ENCODE peak calls at places on chromosomes 3 and 15, in five cellular contexts. One of them, this sample, is unnamed.

GRCh38 chr3:17233398-17233800 is 348.6 kb downstream of the PLCL2 start:
- DNase-seq in caudate nucleus: no peak
- DNase-seq in CD4-positive, alpha-beta memory T cell: peak
- DNase-seq in NCI-H748 treated with DMSO at 0.1 percent for 48 hours: peak
- DNase-seq in HTR-8/SVneo: peak
- DNase-seq in this sample: no peak

GRCh38 chr3:140006331-140006730 is 71.3 kb downstream of the CLSTN2 start:
- DNase-seq in HTR-8/SVneo: no peak
- DNase-seq in CD4-positive, alpha-beta memory T cell: no peak
- DNase-seq in NCI-H748 treated with DMSO at 0.1 percent for 48 hours: no peak
- DNase-seq in caudate nucleus: no peak
- DNase-seq in this sample: no peak

GRCh38 chr3:102174832-102175374 is 259.9 kb upstream of the ZPLD1 start:
- DNase-seq in CD4-positive, alpha-beta memory T cell: no peak
- DNase-seq in HTR-8/SVneo: no peak
- DNase-seq in caudate nucleus: no peak
- DNase-seq in NCI-H748 treated with DMSO at 0.1 percent for 48 hours: no peak
- DNase-seq in this sample: no peak

GRCh38 chr3:13546667-13547171 is 2.2 kb upstream of the FBLN2 start:
- DNase-seq in CD4-positive, alpha-beta memory T cell: no peak
- DNase-seq in caudate nucleus: no peak
- DNase-seq in HTR-8/SVneo: peak
- DNase-seq in NCI-H748 treated with DMSO at 0.1 percent for 48 hours: no peak
- DNase-seq in this sample: peak

GRCh38 chr3:173690542-173690941 is 293.0 kb downstream of the NLGN1 start:
- DNase-seq in HTR-8/SVneo: no peak
- DNase-seq in NCI-H748 treated with DMSO at 0.1 percent for 48 hours: no peak
- DNase-seq in CD4-positive, alpha-beta memory T cell: no peak
- DNase-seq in caudate nucleus: no peak
- DNase-seq in this sample: no peak

GRCh38 chr3:107668963-107669362 is 146.2 kb downstream of the BBX start:
- DNase-seq in NCI-H748 treated with DMSO at 0.1 percent for 48 hours: no peak
- DNase-seq in CD4-positive, alpha-beta memory T cell: no peak
- DNase-seq in HTR-8/SVneo: no peak
- DNase-seq in caudate nucleus: no peak
- DNase-seq in this sample: no peak

GRCh38 chr3:177824190-177824786 is 627.0 kb upstream of the TBL1XR1 start:
- DNase-seq in caudate nucleus: no peak
- DNase-seq in CD4-positive, alpha-beta memory T cell: no peak
- DNase-seq in NCI-H748 treated with DMSO at 0.1 percent for 48 hours: no peak
- DNase-seq in HTR-8/SVneo: no peak
- DNase-seq in this sample: peak

GRCh38 chr15:97747342-97747741 is 213.2 kb upstream of the ARRDC4 start:
- DNase-seq in NCI-H748 treated with DMSO at 0.1 percent for 48 hours: no peak
- DNase-seq in caudate nucleus: no peak
- DNase-seq in CD4-positive, alpha-beta memory T cell: no peak
- DNase-seq in HTR-8/SVneo: no peak
- DNase-seq in this sample: no peak

GRCh38 chr3:170226426-170226960 is 4.3 kb downstream of the PRKCI start:
- DNase-seq in caudate nucleus: no peak
- DNase-seq in CD4-positive, alpha-beta memory T cell: no peak
- DNase-seq in NCI-H748 treated with DMSO at 0.1 percent for 48 hours: no peak
- DNase-seq in HTR-8/SVneo: no peak
- DNase-seq in this sample: no peak

GRCh38 chr15:55993804-55994539 is 560 bp upstream of the NEDD4 start:
- DNase-seq in CD4-positive, alpha-beta memory T cell: no peak
- DNase-seq in NCI-H748 treated with DMSO at 0.1 percent for 48 hours: no peak
- DNase-seq in HTR-8/SVneo: peak
- DNase-seq in caudate nucleus: no peak
- DNase-seq in this sample: no peak

GRCh38 chr3:10262027-10262426 is 13.8 kb downstream of the TATDN2 start:
- DNase-seq in CD4-positive, alpha-beta memory T cell: no peak
- DNase-seq in HTR-8/SVneo: no peak
- DNase-seq in NCI-H748 treated with DMSO at 0.1 percent for 48 hours: no peak
- DNase-seq in caudate nucleus: no peak
- DNase-seq in this sample: no peak

This sample was measured in Right ventricle myocardium superior.